ENCODE peak calls at places on chromosomes 12 and 14, in seven cellular contexts. S is iPS DF 19.7; K is activated T-cell treated with anti-CD3 and anti-CD28 coated beads for 24 hours; Q is WTC11; D is effector memory CD8-positive, alpha-beta T cell; G is activated CD4-positive, CD25-positive, alpha-beta regulatory T cell; L is T1000. C is an unnamed sample.

GRCh38 chr14:37232907-37233481 is 35.3 kb downstream of the MIPOL1 start:
- DNase-seq in S (peak; percentile 23), K (no peak), Q (no peak), D (no peak), G (no peak), L (no peak), C (no peak)

GRCh38 chr14:32478027-32478426 is 148.9 kb downstream of the AKAP6 start:
- DNase-seq in S (no peak), K (no peak), Q (no peak), D (no peak), G (no peak), L (no peak), C (no peak)

GRCh38 chr12:33115716-33116115 is 219.1 kb upstream of the PKP2 start:
- DNase-seq in S (no peak), K (no peak), Q (no peak), D (no peak), G (no peak), L (no peak), C (no peak)

GRCh38 chr14:100825691-100826331 is at the start of gene MEG3:
- DNase-seq in S (no peak), K (no peak), Q (no peak), D (no peak), G (no peak), L (peak; percentile 86), C (peak; percentile 84)

GRCh38 chr12:24754690-24755638 is 193.9 kb downstream of the BCAT1 start:
- DNase-seq in S (no peak), K (no peak), Q (no peak), D (no peak), G (no peak), L (peak; percentile 12), C (no peak)

GRCh38 chr12:83016226-83016835 is 329.6 kb downstream of the TMTC2 start:
- DNase-seq in S (no peak), K (no peak), Q (no peak), D (no peak), G (no peak), L (peak; percentile 45), C (no peak)

GRCh38 chr12:85424581-85425348 is 144.7 kb downstream of the ALX1 start:
- DNase-seq in S (no peak), K (no peak), Q (peak; percentile 28), D (no peak), G (no peak), L (no peak), C (no peak)

GRCh38 chr12:95390192-95390591 is 83.8 kb upstream of the METAP2 start:
- DNase-seq in S (no peak), K (no peak), Q (no peak), D (no peak), G (no peak), L (no peak), C (no peak)

GRCh38 chr14:55256586-55256985 is 14.6 kb upstream of the FBXO34 start:
- DNase-seq in S (no peak), K (no peak), Q (no peak), D (no peak), G (no peak), L (no peak), C (no peak)

GRCh38 chr14:50030049-50030448 is 86.3 kb downstream of the VCPKMT start:
- DNase-seq in S (no peak), K (no peak), Q (no peak), D (no peak), G (no peak), L (no peak), C (no peak)

GRCh38 chr12:117514016-117514415 is 152.6 kb upstream of the NOS1 start:
- DNase-seq in S (no peak), K (no peak), Q (no peak), D (no peak), G (no peak), L (no peak), C (no peak)

GRCh38 chr14:31746326-31746725 is 185.1 kb downstream of the NUBPL start:
- DNase-seq in S (no peak), K (no peak), Q (no peak), D (no peak), G (no peak), L (no peak), C (no peak)